ENCODE peak calls at places on chromosomes 5 and 9, in nine cellular contexts. H is heart right ventricle; N is NCI-H748 treated with DMSO at 0.1 percent for 48 hours; M is tibial nerve; B is stimulated activated CD4-positive, alpha-beta T cell treated with anti-CD3 and anti-CD28 coated beads, TNF-alpha, amount 100 ng/mL, for 4 hours; J is memory B cell; I is activated CD8-positive, alpha-beta T cell treated with anti-CD3 and anti-CD28 coated beads, Interleukin-2, amount 10 ng/mL, durations not matched to agents 7 days and 5 days; Q is tibial artery; L is NCI-H1436. O is an unnamed sample.

GRCh38 chr5:98775246-98775961 is 1.9 kb downstream of the RGMB start:
- DNase-seq in H (no peak), N (no peak), M (no peak), B (no peak), J (no peak), I (no peak), Q (no peak), L (no peak), O (no peak)

GRCh38 chr9:94156549-94157407 is 72.5 kb downstream of the PTPDC1 start:
- DNase-seq in H (peak), N (peak), M (peak), B (no peak), J (no peak), I (no peak), Q (peak), L (peak), O (peak)

GRCh38 chr9:12737871-12738270 is 36.9 kb upstream of the LURAP1L start:
- DNase-seq in H (no peak), N (no peak), M (no peak), B (no peak), J (no peak), I (no peak), Q (no peak), L (no peak), O (no peak)

GRCh38 chr5:177130211-177131018 is 3.2 kb upstream of the NSD1 start:
- DNase-seq in H (no peak), N (no peak), M (no peak), B (no peak), J (no peak), I (no peak), Q (no peak), L (no peak), O (no peak)

GRCh38 chr9:110049699-110050450 is 158.1 kb downstream of the C9orf152 start:
- DNase-seq in H (peak), N (no peak), M (no peak), B (peak), J (no peak), I (peak), Q (peak), L (no peak), O (no peak)

GRCh38 chr9:3735251-3735650 is 209.4 kb upstream of the RFX3 start:
- DNase-seq in H (no peak), N (no peak), M (no peak), B (no peak), J (no peak), I (no peak), Q (no peak), L (no peak), O (no peak)

GRCh38 chr5:57551974-57552537 is 69.4 kb upstream of the ACTBL2 start:
- DNase-seq in H (no peak), N (no peak), M (no peak), B (no peak), J (no peak), I (no peak), Q (no peak), L (no peak), O (no peak)

GRCh38 chr5:68303038-68303738 is 87.6 kb downstream of the PIK3R1 start:
- DNase-seq in H (no peak), N (no peak), M (no peak), B (no peak), J (no peak), I (no peak), Q (no peak), L (no peak), O (no peak)

GRCh38 chr5:176436641-176437040 is 11.5 kb upstream of the FAF2 start:
- DNase-seq in H (no peak), N (no peak), M (no peak), B (no peak), J (no peak), I (no peak), Q (no peak), L (no peak), O (no peak)

GRCh38 chr5:178241259-178241658 is 8.7 kb upstream of the PHYKPL start:
- DNase-seq in H (peak), N (no peak), M (no peak), B (no peak), J (no peak), I (peak), Q (no peak), L (no peak), O (peak)

GRCh38 chr5:25955337-25955736 is 1083.0 kb downstream of the CDH9 start:
- DNase-seq in H (no peak), N (no peak), M (no peak), B (no peak), J (no peak), I (no peak), Q (no peak), L (no peak), O (no peak)

GRCh38 chr9:116626762-116627161 is 60.3 kb upstream of the TRIM32 start:
- DNase-seq in H (no peak), N (no peak), M (no peak), B (no peak), J (no peak), I (no peak), Q (no peak), L (no peak), O (no peak)

GRCh38 chr9:34387239-34387638 is 10.5 kb upstream of the MYORG start:
- DNase-seq in H (no peak), N (no peak), M (no peak), B (no peak), J (no peak), I (no peak), Q (no peak), L (no peak), O (no peak)

GRCh38 chr9:80839821-80840670 is 849.3 kb downstream of the TLE1 start:
- DNase-seq in H (no peak), N (no peak), M (no peak), B (no peak), J (no peak), I (no peak), Q (no peak), L (no peak), O (no peak)

GRCh38 chr5:4511996-4512656 is 628.0 kb upstream of the ADAMTS16 start:
- DNase-seq in H (peak), N (no peak), M (no peak), B (no peak), J (no peak), I (no peak), Q (no peak), L (no peak), O (no peak)

GRCh38 chr5:73436535-73437125 is 11.9 kb downstream of the FOXD1 start:
- DNase-seq in H (no peak), N (no peak), M (no peak), B (no peak), J (no peak), I (no peak), Q (no peak), L (no peak), O (no peak)

GRCh38 chr9:131276107-131276888 is at the start of gene FAM78A:
- DNase-seq in H (peak), N (no peak), M (no peak), B (peak), J (no peak), I (peak), Q (peak), L (no peak), O (no peak)

GRCh38 chr9:68822596-68823165 is 117.6 kb downstream of the PIP5K1B start:
- DNase-seq in H (peak), N (no peak), M (no peak), B (no peak), J (no peak), I (no peak), Q (no peak), L (no peak), O (peak)

GRCh38 chr9:4740623-4741364 is at the start of gene AK3:
- DNase-seq in H (peak), N (peak), M (peak), B (peak), J (peak), I (peak), Q (peak), L (peak), O (peak)

GRCh38 chr5:109454726-109455505 is 45.1 kb upstream of the PJA2 start:
- DNase-seq in H (no peak), N (no peak), M (no peak), B (no peak), J (no peak), I (no peak), Q (no peak), L (no peak), O (no peak)

GRCh38 chr5:80921026-80921425 is 39.1 kb upstream of the RASGRF2 start:
- DNase-seq in H (no peak), N (no peak), M (no peak), B (no peak), J (no peak), I (no peak), Q (no peak), L (no peak), O (no peak)

GRCh38 chr5:167716376-167716775 is 575.1 kb upstream of the WWC1 start:
- DNase-seq in H (no peak), N (no peak), M (no peak), B (no peak), J (no peak), I (no peak), Q (no peak), L (no peak), O (no peak)

GRCh38 chr5:89967806-89968444 is 441.6 kb downstream of the CETN3 start:
- DNase-seq in H (no peak), N (no peak), M (no peak), B (no peak), J (no peak), I (no peak), Q (no peak), L (no peak), O (no peak)

GRCh38 chr5:10678236-10678635 is 82.8 kb downstream of the DAP start:
- DNase-seq in H (no peak), N (no peak), M (no peak), B (no peak), J (no peak), I (no peak), Q (no peak), L (no peak), O (no peak)

GRCh38 chr5:55072668-55073067 is 29.8 kb upstream of the GZMA start:
- DNase-seq in H (no peak), N (no peak), M (no peak), B (no peak), J (no peak), I (peak), Q (no peak), L (no peak), O (no peak)

GRCh38 chr5:132674671-132675506 is 1.1 kb downstream of the IL4 start:
- DNase-seq in H (no peak), N (no peak), M (no peak), B (no peak), J (no peak), I (no peak), Q (peak), L (no peak), O (no peak)

GRCh38 chr5:150644058-150644457 is 3.6 kb downstream of the SYNPO start:
- DNase-seq in H (no peak), N (no peak), M (no peak), B (no peak), J (no peak), I (no peak), Q (peak), L (no peak), O (no peak)

GRCh38 chr5:130836729-130837660 is 328.1 kb downstream of the HINT1 start:
- DNase-seq in H (no peak), N (no peak), M (no peak), B (no peak), J (no peak), I (no peak), Q (no peak), L (no peak), O (no peak)

GRCh38 chr9:89877051-89878002 is 272.5 kb downstream of the GADD45G start:
- DNase-seq in H (no peak), N (no peak), M (no peak), B (no peak), J (no peak), I (no peak), Q (peak), L (no peak), O (no peak)

GRCh38 chr9:121699271-121700164 is 48.1 kb downstream of the DAB2IP start:
- DNase-seq in H (peak), N (no peak), M (peak), B (no peak), J (peak), I (peak), Q (no peak), L (peak), O (no peak)

GRCh38 chr5:177124486-177124991 is 9.0 kb upstream of the NSD1 start:
- DNase-seq in H (no peak), N (no peak), M (no peak), B (no peak), J (no peak), I (no peak), Q (no peak), L (no peak), O (no peak)

GRCh38 chr9:38370231-38370630 is 22.3 kb upstream of the ALDH1B1 start:
- DNase-seq in H (no peak), N (no peak), M (no peak), B (no peak), J (no peak), I (no peak), Q (peak), L (no peak), O (no peak)

GRCh38 chr5:2742921-2743679 is 8.4 kb downstream of the IRX2 start:
- DNase-seq in H (no peak), N (no peak), M (no peak), B (no peak), J (no peak), I (no peak), Q (peak), L (no peak), O (no peak)

GRCh38 chr5:158882660-158883059 is 217.1 kb downstream of the EBF1 start:
- DNase-seq in H (no peak), N (no peak), M (no peak), B (no peak), J (no peak), I (no peak), Q (no peak), L (no peak), O (no peak)

GRCh38 chr5:60377826-60378225 is 322.1 kb downstream of the DEPDC1B start:
- DNase-seq in H (no peak), N (no peak), M (no peak), B (no peak), J (no peak), I (no peak), Q (no peak), L (no peak), O (no peak)

GRCh38 chr9:13181652-13182051 is 97.8 kb downstream of the MPDZ start:
- DNase-seq in H (no peak), N (no peak), M (no peak), B (no peak), J (no peak), I (no peak), Q (no peak), L (no peak), O (no peak)

GRCh38 chr5:13866792-13867191 is 77.7 kb downstream of the DNAH5 start:
- DNase-seq in H (peak), N (no peak), M (no peak), B (no peak), J (no peak), I (peak), Q (no peak), L (no peak), O (no peak)

GRCh38 chr5:181100121-181101015 is 30.6 kb downstream of the OR2V1 start:
- DNase-seq in H (no peak), N (no peak), M (no peak), B (no peak), J (no peak), I (no peak), Q (peak), L (no peak), O (no peak)

GRCh38 chr5:139407517-139407916 is 3.6 kb upstream of the SPATA24 start:
- DNase-seq in H (no peak), N (no peak), M (no peak), B (no peak), J (no peak), I (no peak), Q (no peak), L (peak), O (no peak)